ENCODE peak calls at places on chromosomes 5 and 9, in eight cellular contexts. One of them, this sample, is unnamed.

GRCh38 chr5:56543431-56544385 is 271.6 kb upstream of the MAP3K1 start:
- DNase-seq in A673: no peak
- DNase-seq in neuronal stem cell: no peak
- DNase-seq in HL-60: no peak
- DNase-seq in naive thymus-derived CD4-positive, alpha-beta T cell: no peak
- DNase-seq in CD8-positive, alpha-beta T cell: no peak
- DNase-seq in cardiac muscle cell: no peak
- DNase-seq in trophoblast cell: peak; percentile 93
- DNase-seq in this sample: no peak

GRCh38 chr9:70971698-70972097 is 149.7 kb downstream of the TRPM3 start:
- DNase-seq in A673: no peak
- DNase-seq in neuronal stem cell: no peak
- DNase-seq in HL-60: no peak
- DNase-seq in naive thymus-derived CD4-positive, alpha-beta T cell: no peak
- DNase-seq in CD8-positive, alpha-beta T cell: no peak
- DNase-seq in cardiac muscle cell: no peak
- DNase-seq in trophoblast cell: no peak
- DNase-seq in this sample: no peak

GRCh38 chr9:35813434-35814105 is 1.3 kb downstream of the HINT2 start:
- DNase-seq in A673: peak; percentile 48
- DNase-seq in neuronal stem cell: no peak
- DNase-seq in HL-60: no peak
- DNase-seq in naive thymus-derived CD4-positive, alpha-beta T cell: no peak
- DNase-seq in CD8-positive, alpha-beta T cell: no peak
- DNase-seq in cardiac muscle cell: no peak
- DNase-seq in trophoblast cell: no peak
- DNase-seq in this sample: no peak

GRCh38 chr5:119088438-119088837 is 17.6 kb downstream of the DMXL1 start:
- DNase-seq in A673: no peak
- DNase-seq in neuronal stem cell: no peak
- DNase-seq in HL-60: no peak
- DNase-seq in naive thymus-derived CD4-positive, alpha-beta T cell: no peak
- DNase-seq in CD8-positive, alpha-beta T cell: no peak
- DNase-seq in cardiac muscle cell: no peak
- DNase-seq in trophoblast cell: no peak
- DNase-seq in this sample: no peak

GRCh38 chr9:111974092-111974681 is 77.6 kb downstream of the UGCG start:
- DNase-seq in A673: no peak
- DNase-seq in neuronal stem cell: no peak
- DNase-seq in HL-60: no peak
- DNase-seq in naive thymus-derived CD4-positive, alpha-beta T cell: no peak
- DNase-seq in CD8-positive, alpha-beta T cell: no peak
- DNase-seq in cardiac muscle cell: no peak
- DNase-seq in trophoblast cell: no peak
- DNase-seq in this sample: no peak

GRCh38 chr9:36023260-36024048 is 13.3 kb upstream of the RECK start:
- DNase-seq in A673: peak; percentile 71
- DNase-seq in neuronal stem cell: peak; percentile 57
- DNase-seq in HL-60: peak; percentile 59
- DNase-seq in naive thymus-derived CD4-positive, alpha-beta T cell: peak; percentile 66
- DNase-seq in CD8-positive, alpha-beta T cell: peak; percentile 43
- DNase-seq in cardiac muscle cell: peak; percentile 78
- DNase-seq in trophoblast cell: peak; percentile 70
- DNase-seq in this sample: peak; percentile 50

GRCh38 chr9:77177894-77178794 is 810 bp downstream of the VPS13A start:
- DNase-seq in A673: peak; percentile 52
- DNase-seq in neuronal stem cell: peak; percentile 35
- DNase-seq in HL-60: peak; percentile 54
- DNase-seq in naive thymus-derived CD4-positive, alpha-beta T cell: peak; percentile 40
- DNase-seq in CD8-positive, alpha-beta T cell: peak; percentile 34
- DNase-seq in cardiac muscle cell: peak; percentile 53
- DNase-seq in trophoblast cell: peak; percentile 20
- DNase-seq in this sample: peak; percentile 51

GRCh38 chr9:110152704-110153374 is 55.1 kb downstream of the C9orf152 start:
- DNase-seq in A673: peak; percentile 74
- DNase-seq in neuronal stem cell: peak; percentile 65
- DNase-seq in HL-60: peak; percentile 71
- DNase-seq in naive thymus-derived CD4-positive, alpha-beta T cell: peak; percentile 17
- DNase-seq in CD8-positive, alpha-beta T cell: no peak
- DNase-seq in cardiac muscle cell: peak; percentile 74
- DNase-seq in trophoblast cell: no peak
- DNase-seq in this sample: no peak

GRCh38 chr9:38243993-38244392 is 148.5 kb upstream of the ALDH1B1 start:
- DNase-seq in A673: no peak
- DNase-seq in neuronal stem cell: no peak
- DNase-seq in HL-60: no peak
- DNase-seq in naive thymus-derived CD4-positive, alpha-beta T cell: no peak
- DNase-seq in CD8-positive, alpha-beta T cell: no peak
- DNase-seq in cardiac muscle cell: no peak
- DNase-seq in trophoblast cell: no peak
- DNase-seq in this sample: no peak

GRCh38 chr9:72856985-72857631 is 95.7 kb downstream of the ALDH1A1 start:
- DNase-seq in A673: peak; percentile 84
- DNase-seq in neuronal stem cell: peak; percentile 33
- DNase-seq in HL-60: peak; percentile 23
- DNase-seq in naive thymus-derived CD4-positive, alpha-beta T cell: no peak
- DNase-seq in CD8-positive, alpha-beta T cell: no peak
- DNase-seq in cardiac muscle cell: peak; percentile 55
- DNase-seq in trophoblast cell: peak; percentile 33
- DNase-seq in this sample: no peak

GRCh38 chr5:13957032-13957645 is 12.7 kb upstream of the DNAH5 start:
- DNase-seq in A673: peak; percentile 69
- DNase-seq in neuronal stem cell: peak; percentile 56
- DNase-seq in HL-60: peak; percentile 26
- DNase-seq in naive thymus-derived CD4-positive, alpha-beta T cell: no peak
- DNase-seq in CD8-positive, alpha-beta T cell: no peak
- DNase-seq in cardiac muscle cell: peak; percentile 76
- DNase-seq in trophoblast cell: peak; percentile 32
- DNase-seq in this sample: no peak

GRCh38 chr5:107526263-107526937 is 144.3 kb downstream of the EFNA5 start:
- DNase-seq in A673: no peak
- DNase-seq in neuronal stem cell: no peak
- DNase-seq in HL-60: no peak
- DNase-seq in naive thymus-derived CD4-positive, alpha-beta T cell: no peak
- DNase-seq in CD8-positive, alpha-beta T cell: no peak
- DNase-seq in cardiac muscle cell: no peak
- DNase-seq in trophoblast cell: no peak
- DNase-seq in this sample: no peak

GRCh38 chr5:1745806-1746370 is 53.7 kb downstream of the MRPL36 start:
- DNase-seq in A673: no peak
- DNase-seq in neuronal stem cell: no peak
- DNase-seq in HL-60: no peak
- DNase-seq in naive thymus-derived CD4-positive, alpha-beta T cell: no peak
- DNase-seq in CD8-positive, alpha-beta T cell: no peak
- DNase-seq in cardiac muscle cell: no peak
- DNase-seq in trophoblast cell: no peak
- DNase-seq in this sample: no peak

GRCh38 chr5:115857621-115858349 is 16.1 kb downstream of the AP3S1 start:
- DNase-seq in A673: peak; percentile 89
- DNase-seq in neuronal stem cell: no peak
- DNase-seq in HL-60: no peak
- DNase-seq in naive thymus-derived CD4-positive, alpha-beta T cell: no peak
- DNase-seq in CD8-positive, alpha-beta T cell: no peak
- DNase-seq in cardiac muscle cell: no peak
- DNase-seq in trophoblast cell: no peak
- DNase-seq in this sample: no peak

GRCh38 chr5:151757233-151758140 is 944 bp downstream of the ATOX1 start:
- DNase-seq in A673: no peak
- DNase-seq in neuronal stem cell: no peak
- DNase-seq in HL-60: peak; percentile 43
- DNase-seq in naive thymus-derived CD4-positive, alpha-beta T cell: peak; percentile 12
- DNase-seq in CD8-positive, alpha-beta T cell: no peak
- DNase-seq in cardiac muscle cell: no peak
- DNase-seq in trophoblast cell: no peak
- DNase-seq in this sample: peak; percentile 25

GRCh38 chr5:157166164-157166493 is at the start of gene GARIN3:
- DNase-seq in A673: no peak
- DNase-seq in neuronal stem cell: no peak
- DNase-seq in HL-60: no peak
- DNase-seq in naive thymus-derived CD4-positive, alpha-beta T cell: no peak
- DNase-seq in CD8-positive, alpha-beta T cell: no peak
- DNase-seq in cardiac muscle cell: no peak
- DNase-seq in trophoblast cell: no peak
- DNase-seq in this sample: no peak

GRCh38 chr5:154506049-154506715 is 28.2 kb upstream of the HAND1 start:
- DNase-seq in A673: no peak
- DNase-seq in neuronal stem cell: no peak
- DNase-seq in HL-60: no peak
- DNase-seq in naive thymus-derived CD4-positive, alpha-beta T cell: no peak
- DNase-seq in CD8-positive, alpha-beta T cell: no peak
- DNase-seq in cardiac muscle cell: no peak
- DNase-seq in trophoblast cell: no peak
- DNase-seq in this sample: no peak
- H3K27me3 ChIP-seq in A673: no peaks in the 10 kb centered on the region
- H3K27me3 ChIP-seq in neuronal stem cell: peaks cover 64% of the 10 kb centered on the region
- H3K27me3 ChIP-seq in HL-60: peaks cover 15% of the 10 kb centered on the region
- H3K27me3 ChIP-seq in naive thymus-derived CD4-positive, alpha-beta T cell: no peaks in the 10 kb centered on the region
- H3K27me3 ChIP-seq in CD8-positive, alpha-beta T cell: no peaks in the 10 kb centered on the region
- H3K27me3 ChIP-seq in cardiac muscle cell: no peaks in the 10 kb centered on the region
- H3K27me3 ChIP-seq in trophoblast cell: no peaks in the 10 kb centered on the region
- H3K27me3 ChIP-seq in this sample: no peaks in the 10 kb centered on the region

GRCh38 chr5:7851240-7851592 is 283 bp upstream of the CFAP90 start:
- DNase-seq in A673: no peak
- DNase-seq in neuronal stem cell: no peak
- DNase-seq in HL-60: no peak
- DNase-seq in naive thymus-derived CD4-positive, alpha-beta T cell: no peak
- DNase-seq in CD8-positive, alpha-beta T cell: no peak
- DNase-seq in cardiac muscle cell: no peak
- DNase-seq in trophoblast cell: no peak
- DNase-seq in this sample: no peak

GRCh38 chr5:7849531-7850240 is 1.2 kb downstream of the CFAP90 start:
- DNase-seq in A673: peak; percentile 18
- DNase-seq in neuronal stem cell: peak; percentile 62
- DNase-seq in HL-60: no peak
- DNase-seq in naive thymus-derived CD4-positive, alpha-beta T cell: no peak
- DNase-seq in CD8-positive, alpha-beta T cell: no peak
- DNase-seq in cardiac muscle cell: peak; percentile 72
- DNase-seq in trophoblast cell: no peak
- DNase-seq in this sample: no peak

GRCh38 chr5:7850533-7851239 is at the start of gene CFAP90:
- DNase-seq in A673: peak; percentile 25
- DNase-seq in neuronal stem cell: peak; percentile 77
- DNase-seq in HL-60: no peak
- DNase-seq in naive thymus-derived CD4-positive, alpha-beta T cell: no peak
- DNase-seq in CD8-positive, alpha-beta T cell: no peak
- DNase-seq in cardiac muscle cell: peak; percentile 86
- DNase-seq in trophoblast cell: peak; percentile 78
- DNase-seq in this sample: peak; percentile 19

GRCh38 chr5:7851617-7852289 is 820 bp upstream of the CFAP90 start:
- DNase-seq in A673: no peak
- DNase-seq in neuronal stem cell: no peak
- DNase-seq in HL-60: no peak
- DNase-seq in naive thymus-derived CD4-positive, alpha-beta T cell: no peak
- DNase-seq in CD8-positive, alpha-beta T cell: no peak
- DNase-seq in cardiac muscle cell: no peak
- DNase-seq in trophoblast cell: peak; percentile 78
- DNase-seq in this sample: no peak

GRCh38 chr5:7850241-7850532 is 746 bp downstream of the CFAP90 start:
- DNase-seq in A673: no peak
- DNase-seq in neuronal stem cell: no peak
- DNase-seq in HL-60: no peak
- DNase-seq in naive thymus-derived CD4-positive, alpha-beta T cell: no peak
- DNase-seq in CD8-positive, alpha-beta T cell: no peak
- DNase-seq in cardiac muscle cell: no peak
- DNase-seq in trophoblast cell: no peak
- DNase-seq in this sample: no peak
- H3K4me3 ChIP-seq in A673: peak overlapping the region; percentile 41
- H3K4me3 ChIP-seq in neuronal stem cell: peak overlapping the region; percentile 55
- H3K4me3 ChIP-seq in HL-60: no peak overlapping the region
- H3K4me3 ChIP-seq in naive thymus-derived CD4-positive, alpha-beta T cell: peak overlapping the region; percentile 42
- H3K4me3 ChIP-seq in CD8-positive, alpha-beta T cell: peak overlapping the region; percentile 46
- H3K4me3 ChIP-seq in cardiac muscle cell: peak overlapping the region; percentile 72
- H3K4me3 ChIP-seq in trophoblast cell: peak overlapping the region; percentile 75
- H3K4me3 ChIP-seq in this sample: peak overlapping the region; percentile 59

GRCh38 chr9:14321517-14322125 is 7.7 kb upstream of the NFIB start:
- DNase-seq in A673: no peak
- DNase-seq in neuronal stem cell: no peak
- DNase-seq in HL-60: no peak
- DNase-seq in naive thymus-derived CD4-positive, alpha-beta T cell: no peak
- DNase-seq in CD8-positive, alpha-beta T cell: no peak
- DNase-seq in cardiac muscle cell: no peak
- DNase-seq in trophoblast cell: no peak
- DNase-seq in this sample: no peak

GRCh38 chr9:14320272-14321245 is 6.6 kb upstream of the NFIB start:
- DNase-seq in A673: peak; percentile 72
- DNase-seq in neuronal stem cell: no peak
- DNase-seq in HL-60: no peak
- DNase-seq in naive thymus-derived CD4-positive, alpha-beta T cell: no peak
- DNase-seq in CD8-positive, alpha-beta T cell: no peak
- DNase-seq in cardiac muscle cell: no peak
- DNase-seq in trophoblast cell: peak; percentile 31
- DNase-seq in this sample: no peak

GRCh38 chr9:14317667-14318255 is 3.8 kb upstream of the NFIB start:
- DNase-seq in A673: no peak
- DNase-seq in neuronal stem cell: no peak
- DNase-seq in HL-60: no peak
- DNase-seq in naive thymus-derived CD4-positive, alpha-beta T cell: no peak
- DNase-seq in CD8-positive, alpha-beta T cell: no peak
- DNase-seq in cardiac muscle cell: no peak
- DNase-seq in trophoblast cell: no peak
- DNase-seq in this sample: no peak

GRCh38 chr9:14316574-14317304 is 2.8 kb upstream of the NFIB start:
- DNase-seq in A673: no peak
- DNase-seq in neuronal stem cell: no peak
- DNase-seq in HL-60: no peak
- DNase-seq in naive thymus-derived CD4-positive, alpha-beta T cell: no peak
- DNase-seq in CD8-positive, alpha-beta T cell: no peak
- DNase-seq in cardiac muscle cell: no peak
- DNase-seq in trophoblast cell: no peak
- DNase-seq in this sample: no peak

GRCh38 chr9:14318934-14319513 is 5.1 kb upstream of the NFIB start:
- DNase-seq in A673: no peak
- DNase-seq in neuronal stem cell: no peak
- DNase-seq in HL-60: no peak
- DNase-seq in naive thymus-derived CD4-positive, alpha-beta T cell: no peak
- DNase-seq in CD8-positive, alpha-beta T cell: no peak
- DNase-seq in cardiac muscle cell: no peak
- DNase-seq in trophoblast cell: no peak
- DNase-seq in this sample: no peak
- H3K27ac ChIP-seq in A673: peak overlapping the region; percentile 96
- H3K27ac ChIP-seq in neuronal stem cell: no peak overlapping the region
- H3K27ac ChIP-seq in HL-60: no peak overlapping the region
- H3K27ac ChIP-seq in naive thymus-derived CD4-positive, alpha-beta T cell: no peak overlapping the region
- H3K27ac ChIP-seq in CD8-positive, alpha-beta T cell: no peak overlapping the region
- H3K27ac ChIP-seq in cardiac muscle cell: no peak overlapping the region
- H3K27ac ChIP-seq in trophoblast cell: no peak overlapping the region
- H3K27ac ChIP-seq in this sample: no peak overlapping the region

DNA sequence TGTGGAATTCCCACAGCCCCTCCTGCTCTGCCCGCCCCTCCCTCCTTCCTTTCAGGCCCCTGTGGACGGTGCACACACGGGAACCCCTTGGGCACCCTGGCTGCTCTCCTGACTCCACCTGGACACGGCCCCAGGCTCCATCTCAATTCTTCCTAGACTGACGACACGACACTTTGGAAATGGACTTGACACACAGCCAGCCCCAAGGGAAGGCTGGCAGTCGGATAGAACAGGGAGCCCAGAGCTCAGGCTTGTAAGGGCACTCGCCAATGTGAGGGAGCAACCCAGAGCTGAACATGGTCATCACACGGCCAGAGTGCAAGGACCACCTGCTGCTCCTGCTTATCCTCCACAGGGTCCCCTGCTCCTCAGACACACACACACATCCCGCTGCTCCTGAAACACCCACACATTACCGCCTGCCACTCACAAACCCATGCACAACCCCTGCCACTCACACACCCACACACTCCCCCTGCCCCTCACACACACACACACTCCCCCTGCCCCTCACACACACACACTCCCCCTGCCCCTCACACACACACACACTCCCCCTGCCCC is 8.9 kb downstream of the SLC9A3 start:
- DNase-seq in A673: no peak
- DNase-seq in neuronal stem cell: no peak
- DNase-seq in HL-60: no peak
- DNase-seq in naive thymus-derived CD4-positive, alpha-beta T cell: no peak
- DNase-seq in CD8-positive, alpha-beta T cell: no peak
- DNase-seq in cardiac muscle cell: no peak
- DNase-seq in trophoblast cell: no peak
- DNase-seq in this sample: no peak
- H3K27me3 ChIP-seq in A673: peaks cover 7% of the 10 kb centered on the region
- H3K27me3 ChIP-seq in neuronal stem cell: peaks cover 69% of the 10 kb centered on the region
- H3K27me3 ChIP-seq in HL-60: peaks cover 10% of the 10 kb centered on the region
- H3K27me3 ChIP-seq in naive thymus-derived CD4-positive, alpha-beta T cell: no peaks in the 10 kb centered on the region
- H3K27me3 ChIP-seq in CD8-positive, alpha-beta T cell: no peaks in the 10 kb centered on the region
- H3K27me3 ChIP-seq in cardiac muscle cell: peaks cover 23% of the 10 kb centered on the region
- H3K27me3 ChIP-seq in trophoblast cell: no peaks in the 10 kb centered on the region
- H3K27me3 ChIP-seq in this sample: peaks cover 7% of the 10 kb centered on the region